ENCODE peak calls at places on chromosomes 5 and 9, in nine cellular contexts. U is GOT3; D is H4; P is stimulated activated CD4-positive, alpha-beta T cell treated with anti-CD3 and anti-CD28 coated beads, Interleukin-15, amount 100 ng/mL, for 1 hour; G is CD4-positive, alpha-beta memory T cell; B is amygdala; T is kidney tubule cell; C is activated T-cell treated with anti-CD3 and anti-CD28 coated beads, Interleukin-2, amount 50 U/mL, for 72 hours; V is BE2C. R is an unnamed sample.
A peak's percentile ranks its signal among the peaks of the same experiment; 100 is the strongest.

GRCh38 chr9:127828262-127829031 is 25.8 kb downstream of the FPGS start:
- DNase-seq in U (no peak), D (no peak), P (no peak), G (no peak), B (no peak), T (peak; percentile 65), C (no peak), V (peak; percentile 88), R (peak; percentile 96)

GRCh38 chr5:168312606-168313297 is 21.3 kb downstream of the WWC1 start:
- DNase-seq in U (no peak), D (no peak), P (no peak), G (no peak), B (no peak), T (peak; percentile 92), C (no peak), V (no peak), R (no peak)

GRCh38 chr9:98121096-98121495 is 2.1 kb upstream of the TRIM14 start:
- DNase-seq in U (no peak), D (no peak), P (no peak), G (no peak), B (no peak), T (peak; percentile 85), C (no peak), V (peak; percentile 33), R (no peak)

GRCh38 chr5:72788851-72789505 is 27.5 kb upstream of the TNPO1 start:
- DNase-seq in U (no peak), D (no peak), P (no peak), G (no peak), B (no peak), T (peak; percentile 73), C (no peak), V (no peak), R (no peak)

GRCh38 chr9:29319727-29320513 is 1746.6 kb upstream of the C9orf72 start:
- DNase-seq in U (no peak), D (no peak), P (no peak), G (no peak), B (no peak), T (no peak), C (no peak), V (no peak), R (no peak)

GRCh38 chr5:179310439-179311090 is 34.7 kb downstream of the ADAMTS2 start:
- DNase-seq in U (no peak), D (no peak), P (no peak), G (no peak), B (no peak), T (no peak), C (no peak), V (peak; percentile 6), R (no peak)

GRCh38 chr5:118736396-118736795 is 252.0 kb downstream of the DTWD2 start:
- DNase-seq in U (no peak), D (no peak), P (no peak), G (no peak), B (no peak), T (no peak), C (no peak), V (no peak), R (no peak)

GRCh38 chr9:126357074-126357473 is 30.4 kb downstream of the MVB12B start:
- DNase-seq in U (no peak), D (no peak), P (no peak), G (no peak), B (no peak), T (no peak), C (no peak), V (no peak), R (no peak)

GRCh38 chr9:35907732-35908483 is 1.4 kb upstream of the SPAAR start:
- DNase-seq in U (no peak), D (peak; percentile 94), P (no peak), G (peak; percentile 14), B (no peak), T (peak; percentile 91), C (no peak), V (peak; percentile 68), R (peak; percentile 79)

GRCh38 chr9:120711841-120712538 is 2.3 kb downstream of the MEGF9 start:
- DNase-seq in U (no peak), D (no peak), P (no peak), G (peak; percentile 12), B (no peak), T (peak; percentile 39), C (no peak), V (no peak), R (no peak)